ENCODE peak calls at places on chromosomes 16 and 17, in seven cellular contexts. C, E, O, P, D, Q and K are unnamed samples.

GRCh38 chr17:66235377-66235994 is 6.3 kb upstream of the APOH start:
- DNase-seq in E (no peak), Q (no peak), P (no peak), O (no peak), D (no peak), C (no peak), K (no peak)

GRCh38 chr16:54125751-54126655 is 160.6 kb downstream of the IRX3 start:
- DNase-seq in D (no peak), Q (no peak), P (no peak), O (no peak), E (no peak), C (no peak), K (no peak)

GRCh38 chr17:50612281-50612680 is 22.4 kb upstream of the ABCC3 start:
- DNase-seq in Q (no peak), C (no peak), P (no peak), E (no peak), D (no peak), O (no peak), K (no peak)

GRCh38 chr16:9053006-9053601 is 38.3 kb upstream of the HAPSTR1 start:
- DNase-seq in P (peak), E (no peak), Q (no peak), D (peak), C (peak), O (peak), K (peak)

GRCh38 chr17:76049239-76049638 is 22.1 kb upstream of the EVPL start:
- DNase-seq in P (no peak), C (no peak), E (no peak), O (no peak), Q (no peak), D (no peak), K (no peak)

GRCh38 chr16:11084484-11085024 is 140.2 kb downstream of the CLEC16A start:
- DNase-seq in D (no peak), C (peak), O (no peak), P (no peak), E (peak), Q (no peak), K (no peak)

GRCh38 chr17:50817142-50817751 is 18.1 kb upstream of the WFIKKN2 start:
- DNase-seq in P (peak), C (peak), Q (peak), D (peak), E (peak), O (peak), K (peak)

GRCh38 chr17:32516450-32516849 is 29.7 kb downstream of the CDK5R1 start:
- DNase-seq in P (no peak), D (peak), E (no peak), Q (no peak), C (no peak), O (no peak), K (no peak)

GRCh38 chr16:4395055-4395726 is 21.2 kb downstream of the CORO7 start:
- DNase-seq in O (no peak), P (no peak), D (no peak), Q (no peak), E (no peak), C (no peak), K (no peak)

GRCh38 chr17:42623732-42624596 is 14.5 kb downstream of the TUBG1 start:
- DNase-seq in D (no peak), Q (no peak), E (no peak), C (no peak), O (no peak), P (no peak), K (peak)

GRCh38 chr16:1763521-1764511 is 7.5 kb downstream of the NME3 start:
- DNase-seq in C (no peak), P (peak), O (peak), E (no peak), Q (no peak), D (peak), K (no peak)

GRCh38 chr17:65173951-65174683 is 36.9 kb downstream of the RGS9 start:
- DNase-seq in Q (no peak), E (no peak), P (no peak), D (no peak), O (no peak), C (no peak), K (no peak)

GRCh38 chr16:10992797-10993196 is 48.4 kb downstream of the CLEC16A start:
- DNase-seq in P (no peak), C (no peak), Q (no peak), D (no peak), E (no peak), O (no peak), K (peak)

GRCh38 chr17:31595076-31595475 is 203.6 kb downstream of the RAB11FIP4 start:
- DNase-seq in O (no peak), C (no peak), Q (no peak), E (no peak), P (no peak), D (no peak), K (no peak)

GRCh38 chr16:20811889-20812439 is 5.6 kb downstream of the REXO5 start:
- DNase-seq in Q (no peak), P (no peak), C (no peak), E (no peak), D (no peak), O (no peak), K (peak)

GRCh38 chr17:7922499-7923289 is 6.6 kb upstream of the RNF227 start:
- DNase-seq in Q (peak), C (peak), O (peak), E (peak), P (peak), D (peak), K (peak)

GRCh38 chr17:4631836-4632582 is 9.5 kb downstream of the ALOX15 start:
- DNase-seq in C (no peak), D (no peak), P (no peak), E (no peak), O (peak), Q (no peak), K (no peak)

GRCh38 chr16:4347765-4348509 is 3.2 kb downstream of the PAM16 start:
- DNase-seq in P (peak), C (no peak), D (peak), O (no peak), E (no peak), Q (no peak), K (no peak)

GRCh38 chr16:2471016-2471652 is at the start of gene NTN3:
- DNase-seq in D (peak), C (no peak), E (no peak), O (peak), P (peak), Q (no peak), K (no peak)

GRCh38 chr17:29368926-29369325 is 21.2 kb upstream of the TAOK1 start:
- DNase-seq in O (peak), D (peak), Q (no peak), P (no peak), C (peak), E (no peak), K (no peak)

GRCh38 chr17:60231691-60232090 is 81.9 kb downstream of the CA4 start:
- DNase-seq in O (peak), Q (no peak), E (no peak), P (no peak), C (no peak), D (no peak), K (no peak)
- TF ChIP-seq CTCF in O (no peak), Q (no peak), E (no peak), P (no peak), C (no peak), D (no peak), K (no peak)

DNA sequence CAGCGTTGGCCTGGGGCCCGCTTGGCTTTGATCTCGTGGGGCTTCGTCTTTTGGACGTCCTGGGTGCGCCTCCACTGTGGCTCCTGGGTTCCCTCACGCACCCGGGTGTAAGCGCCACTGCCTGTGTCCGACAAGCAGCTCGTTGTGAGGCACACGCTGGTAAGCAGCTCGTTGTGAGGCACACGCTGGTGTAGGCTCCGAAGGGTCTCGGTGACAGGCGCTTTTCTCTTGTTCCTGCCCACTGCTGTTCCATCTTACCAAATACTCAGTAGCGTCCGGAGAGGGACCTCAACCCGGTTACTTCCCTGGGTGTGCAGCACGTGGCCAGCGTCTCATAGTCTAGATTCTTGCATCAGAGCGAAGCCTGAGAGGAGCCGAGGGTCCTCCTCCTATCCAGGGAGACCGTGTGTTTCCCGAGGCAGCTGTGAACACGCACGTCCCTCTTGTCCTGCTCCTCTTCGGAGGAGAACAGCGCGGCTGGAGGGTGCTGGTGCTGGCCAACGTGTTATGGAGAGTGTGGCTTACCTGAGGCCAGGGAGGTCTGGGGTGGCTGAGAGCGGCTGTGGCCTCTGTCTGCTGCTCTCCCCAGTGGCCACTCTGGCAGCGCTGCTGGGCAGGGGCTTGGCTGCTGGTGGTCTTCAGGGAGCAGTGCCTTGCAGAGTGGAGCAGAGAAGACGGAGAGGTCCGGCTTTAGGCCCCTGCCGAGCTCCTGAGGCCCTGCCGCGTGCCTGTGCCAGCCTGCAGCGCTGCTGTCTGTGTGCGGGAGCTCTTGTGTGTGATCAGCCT is 32.1 kb upstream of the ZNF750 start:
- DNase-seq in C (peak), O (no peak), E (no peak), Q (no peak), P (no peak), D (no peak), K (no peak)
- H3K27ac ChIP-seq in C (peak), O (no peak), E (no peak), Q (no peak), P (no peak), D (no peak), K (no peak)

GRCh38 chr17:3029213-3029913 is 34.0 kb downstream of the OR1D5 start:
- DNase-seq in Q (no peak), P (peak), C (peak), E (no peak), D (no peak), O (no peak), K (no peak)

GRCh38 chr17:3030096-3030495 is 33.3 kb downstream of the OR1D5 start:
- DNase-seq in O (no peak), E (no peak), Q (no peak), C (no peak), P (peak), D (no peak), K (no peak)

GRCh38 chr17:3026856-3027751 is 36.3 kb downstream of the OR1D5 start:
- DNase-seq in D (peak), Q (no peak), O (peak), C (peak), E (no peak), P (peak), K (no peak)

GRCh38 chr17:3026125-3026855 is 37.1 kb downstream of the OR1D5 start:
- DNase-seq in E (no peak), C (no peak), D (no peak), Q (no peak), P (peak), O (no peak), K (no peak)

DNA sequence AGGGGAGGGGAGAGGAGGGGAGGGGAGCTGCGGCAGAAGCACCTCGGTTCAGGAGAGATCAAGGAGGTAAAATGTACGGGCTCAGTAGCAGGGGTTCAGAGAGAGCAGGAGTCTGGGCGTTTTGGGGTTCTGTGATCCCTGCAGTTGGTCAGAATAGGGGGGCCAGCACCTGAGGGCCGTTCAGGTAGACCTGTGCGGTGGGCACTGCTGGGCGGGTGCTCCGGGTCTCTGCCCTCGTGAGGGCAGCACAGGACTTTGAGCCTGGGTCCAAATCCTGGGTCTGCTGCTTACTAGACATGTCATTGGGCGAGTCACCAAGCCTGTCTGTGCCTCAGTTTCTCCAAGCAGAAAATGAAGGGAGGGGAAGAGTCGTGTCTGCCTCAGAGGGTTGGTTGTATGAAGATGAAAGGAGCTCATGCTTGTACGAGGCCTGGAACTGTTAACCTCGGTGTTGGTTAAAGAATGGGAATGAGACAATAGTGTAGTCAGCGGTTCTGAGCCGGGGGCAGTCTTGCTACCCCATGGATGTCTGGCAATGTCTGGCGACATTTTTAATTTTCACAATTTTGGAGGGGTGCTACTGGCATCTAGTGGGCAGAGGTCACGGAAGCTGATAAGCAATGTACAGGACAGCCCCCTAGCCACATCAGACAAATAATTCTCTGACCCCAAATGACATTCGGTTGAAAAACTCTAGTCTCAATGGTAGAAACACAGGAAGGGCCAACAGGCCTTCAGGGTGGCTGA is 35.4 kb downstream of the OR1D5 start:
- DNase-seq in C (no peak), P (peak), D (no peak), O (no peak), E (no peak), Q (no peak), K (no peak)
- TF ChIP-seq CTCF in C (no peak), P (no peak), D (no peak), O (no peak), E (no peak), Q (no peak), K (no peak)

GRCh38 chr17:74443516-74444296 is 11.8 kb downstream of the GPRC5C start:
- DNase-seq in C (no peak), O (no peak), E (no peak), D (no peak), Q (no peak), P (peak), K (peak)
- H3K27ac ChIP-seq in C (peak), O (no peak), E (peak), D (peak), Q (no peak), P (peak), K (peak)

GRCh38 chr16:61432421-61432820 is 603.8 kb downstream of the CDH8 start:
- DNase-seq in D (peak), C (no peak), E (no peak), O (peak), P (no peak), Q (no peak), K (no peak)
- TF ChIP-seq CTCF in D (no peak), C (no peak), E (no peak), O (peak), P (no peak), Q (no peak), K (no peak)

GRCh38 chr17:38352245-38353083 is 820 bp downstream of the SOCS7 start:
- DNase-seq in E (peak), P (peak), C (peak), D (peak), Q (no peak), O (peak), K (peak)
- H3K27ac ChIP-seq in E (peak), P (peak), C (peak), D (peak), Q (no peak), O (no peak), K (peak)

DNA sequence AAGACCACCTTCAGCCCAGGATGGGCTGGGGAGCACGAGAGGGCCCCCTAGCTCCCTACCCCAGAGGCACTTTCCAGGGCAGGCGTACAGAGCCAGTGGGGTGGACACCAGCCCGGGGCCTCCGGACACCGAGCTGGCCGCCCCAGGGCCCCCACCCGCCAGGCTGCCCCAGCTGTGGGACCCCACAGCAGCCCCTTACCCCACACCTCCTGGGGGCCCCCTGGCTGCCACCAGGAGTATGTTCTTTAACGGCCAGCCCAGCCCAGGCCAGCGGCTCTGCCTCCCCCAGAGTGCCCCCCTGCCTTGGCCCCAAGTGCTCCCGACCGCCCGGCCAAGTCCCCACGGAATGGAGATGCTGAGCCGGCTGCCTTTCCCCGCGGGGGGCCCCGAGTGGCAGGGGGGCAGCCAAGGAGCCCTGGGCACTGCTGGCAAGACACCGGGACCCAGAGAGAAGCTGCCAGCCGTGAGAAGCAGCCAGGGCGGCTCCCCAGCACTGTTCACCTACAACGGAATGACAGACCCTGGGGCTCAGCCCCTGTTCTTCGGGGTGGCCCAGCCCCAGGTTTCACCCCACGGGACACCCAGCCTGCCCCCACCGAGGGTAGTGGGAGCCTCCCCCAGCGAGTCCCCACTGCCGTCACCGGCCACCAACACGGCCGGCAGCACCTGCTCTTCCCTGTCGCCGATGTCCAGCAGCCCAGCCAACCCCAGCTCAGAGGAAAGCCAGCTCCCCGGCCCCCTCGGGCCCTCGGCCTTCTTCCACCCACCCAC is 24.3 kb upstream of the ZFPM1 start:
- DNase-seq in O (no peak), E (no peak), P (no peak), Q (no peak), D (no peak), C (no peak), K (no peak)
- TF ChIP-seq CTCF in O (peak), E (no peak), P (no peak), Q (no peak), D (no peak), C (no peak), K (no peak)

GRCh38 chr16:89092013-89092412 is 1.6 kb upstream of the ACSF3 start:
- DNase-seq in E (no peak), O (no peak), C (peak), P (no peak), D (no peak), Q (no peak), K (no peak)

GRCh38 chr16:89096042-89096717 is 2.5 kb downstream of the ACSF3 start:
- DNase-seq in Q (no peak), E (no peak), C (no peak), O (no peak), D (no peak), P (no peak), K (no peak)

GRCh38 chr16:89095401-89095974 is 1.8 kb downstream of the ACSF3 start:
- DNase-seq in D (no peak), O (no peak), P (no peak), E (no peak), Q (no peak), C (no peak), K (no peak)

GRCh38 chr16:89093602-89094251 is at the start of gene ACSF3:
- DNase-seq in C (peak), O (peak), D (peak), E (peak), P (peak), Q (peak), K (peak)

DNA sequence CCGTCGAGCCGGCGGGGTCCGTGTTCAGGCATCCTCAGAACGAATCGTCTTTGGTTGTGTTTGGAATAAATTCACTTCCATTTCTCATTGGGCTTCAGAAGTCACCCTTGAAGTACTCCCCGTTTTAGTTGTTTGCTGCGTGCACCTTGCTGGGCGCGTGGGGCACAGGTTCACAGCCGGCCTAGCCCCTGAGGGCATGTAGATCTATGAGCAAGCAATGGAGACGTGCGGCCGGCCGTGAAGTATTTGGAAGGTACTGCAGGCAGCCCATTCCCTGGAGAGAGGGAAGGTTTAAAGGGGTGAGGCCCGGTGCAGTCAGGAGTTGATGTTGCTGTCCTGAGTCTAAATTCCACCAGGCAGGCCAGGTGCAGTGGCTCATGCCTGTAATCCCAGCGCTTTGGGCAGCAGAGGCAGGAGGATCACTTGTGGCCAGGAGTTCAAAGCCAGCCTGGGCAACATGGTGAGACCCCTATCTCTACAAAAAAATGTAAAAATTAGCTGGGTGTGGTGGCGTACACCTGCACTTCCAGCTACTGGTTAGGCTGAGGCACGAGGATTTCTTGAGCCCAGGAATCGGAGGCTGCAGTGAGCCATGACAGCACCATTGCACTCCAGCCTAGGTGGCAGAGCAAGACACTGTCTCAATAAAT is 725 bp downstream of the ACSF3 start:
- DNase-seq in C (no peak), D (peak), Q (no peak), O (peak), P (no peak), E (no peak), K (peak)
- H3K27ac ChIP-seq in C (peak), D (no peak), Q (peak), O (no peak), P (peak), E (peak), K (peak)

GRCh38 chr17:67970783-67971182 is 25.5 kb downstream of the C17orf58 start:
- DNase-seq in Q (no peak), D (no peak), P (no peak), O (no peak), E (no peak), C (no peak), K (no peak)
- TF ChIP-seq CTCF in Q (no peak), D (no peak), P (no peak), O (no peak), E (no peak), C (no peak), K (no peak)

GRCh38 chr16:57192720-57193486 is 6.8 kb downstream of the RSPRY1 start:
- DNase-seq in E (no peak), C (no peak), P (no peak), O (no peak), D (no peak), Q (no peak), K (no peak)
- H3K27ac ChIP-seq in E (no peak), C (no peak), P (no peak), O (no peak), D (no peak), Q (no peak), K (no peak)